ENCODE peak calls at places on chromosomes 12 and 14, in four cellular contexts. T, J, Y and C are unnamed samples. For H3K4me1 and H3K36me3, the result is how much of the 10 kb centered on the place peaks cover.

GRCh38 chr14:34711169-34711568 is 3.2 kb downstream of the CFL2 start:
- DNase-seq in T (no peak), J (no peak), Y (peak), C (peak)

GRCh38 chr14:92717571-92718042 is 30.8 kb downstream of the LGMN start:
- DNase-seq in T (no peak), J (no peak), Y (peak), C (no peak)

GRCh38 chr14:79730911-79731310 is 480.4 kb downstream of the DIO2 start:
- DNase-seq in T (no peak), J (no peak), Y (peak), C (no peak)

GRCh38 chr14:35878272-35879140 is 52.4 kb downstream of the BRMS1L start:
- DNase-seq in T (no peak), J (no peak), Y (peak), C (no peak)

GRCh38 chr14:54478621-54479215 is 10.1 kb downstream of the GMFB start:
- DNase-seq in T (no peak), J (no peak), Y (no peak), C (no peak)

GRCh38 chr12:94640134-94640928 is 10.0 kb downstream of the TMCC3 start:
- DNase-seq in T (no peak), J (no peak), Y (peak), C (no peak)

GRCh38 chr12:242496-242895 is 20.1 kb downstream of the SLC6A13 start:
- DNase-seq in T (no peak), J (no peak), Y (no peak), C (no peak)

GRCh38 chr12:26097046-26097878 is 27.6 kb downstream of the BHLHE41 start:
- DNase-seq in T (peak), J (peak), Y (peak), C (peak)

GRCh38 chr14:103031956-103032355 is 25.4 kb downstream of the CDC42BPB start:
- DNase-seq in T (no peak), J (no peak), Y (no peak), C (peak)

GRCh38 chr14:89255852-89256251 is 161.2 kb downstream of the FOXN3 start:
- DNase-seq in T (no peak), J (no peak), Y (no peak), C (no peak)
- H3K4me1 ChIP-seq in T (under half), J (under half), Y (under half), C (under half)

DNA sequence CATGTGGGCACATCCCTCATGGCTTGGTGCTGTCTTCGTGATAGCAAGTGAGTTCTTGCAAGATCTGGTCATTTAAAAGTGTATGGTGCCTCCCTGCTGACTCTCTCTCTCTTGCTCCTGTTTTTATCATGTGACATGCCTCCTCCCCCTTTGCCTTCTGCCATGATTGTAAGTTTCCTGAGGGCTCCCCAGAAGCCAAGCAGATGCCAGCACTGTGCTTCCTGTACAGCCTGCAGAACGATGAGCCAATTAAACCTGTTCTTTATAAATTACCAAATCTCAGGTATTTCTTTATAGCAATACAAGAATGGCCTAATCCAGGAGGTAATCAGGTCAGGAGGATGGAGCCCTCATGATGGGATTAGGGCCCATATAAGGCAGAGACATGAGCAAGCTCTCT is 116.3 kb downstream of the DPF3 start:
- DNase-seq in T (no peak), J (no peak), Y (no peak), C (no peak)
- H3K4me3 ChIP-seq in T (no peak), J (no peak), Y (no peak), C (no peak)

GRCh38 chr12:54279632-54280400 is at the start of gene CBX5:
- DNase-seq in T (peak), J (peak), Y (peak), C (peak)

GRCh38 chr12:54280401-54281260 is at the start of gene HNRNPA1:
- DNase-seq in T (peak), J (peak), Y (peak), C (peak)

GRCh38 chr12:54276368-54276767 is 3.6 kb downstream of the CBX5 start:
- DNase-seq in T (no peak), J (no peak), Y (no peak), C (no peak)

GRCh38 chr12:54277823-54278276 is 2.1 kb downstream of the CBX5 start:
- DNase-seq in T (peak), J (no peak), Y (peak), C (no peak)

GRCh38 chr12:54279227-54279631 is 693 bp downstream of the CBX5 start:
- DNase-seq in T (no peak), J (no peak), Y (no peak), C (no peak)
- H3K36me3 ChIP-seq in T (under half), J (under half), Y (under half), C (half or more)

GRCh38 chr14:88831285-88831684 is 6.8 kb downstream of the TTC8 start:
- DNase-seq in T (no peak), J (no peak), Y (peak), C (no peak)

GRCh38 chr14:88825078-88825458 is 617 bp downstream of the TTC8 start:
- DNase-seq in T (no peak), J (no peak), Y (peak), C (no peak)

GRCh38 chr14:88825503-88825902 is 1.1 kb downstream of the TTC8 start:
- DNase-seq in T (no peak), J (no peak), Y (peak), C (no peak)

GRCh38 chr14:88829188-88829587 is 4.7 kb downstream of the TTC8 start:
- DNase-seq in T (no peak), J (no peak), Y (no peak), C (no peak)

DNA sequence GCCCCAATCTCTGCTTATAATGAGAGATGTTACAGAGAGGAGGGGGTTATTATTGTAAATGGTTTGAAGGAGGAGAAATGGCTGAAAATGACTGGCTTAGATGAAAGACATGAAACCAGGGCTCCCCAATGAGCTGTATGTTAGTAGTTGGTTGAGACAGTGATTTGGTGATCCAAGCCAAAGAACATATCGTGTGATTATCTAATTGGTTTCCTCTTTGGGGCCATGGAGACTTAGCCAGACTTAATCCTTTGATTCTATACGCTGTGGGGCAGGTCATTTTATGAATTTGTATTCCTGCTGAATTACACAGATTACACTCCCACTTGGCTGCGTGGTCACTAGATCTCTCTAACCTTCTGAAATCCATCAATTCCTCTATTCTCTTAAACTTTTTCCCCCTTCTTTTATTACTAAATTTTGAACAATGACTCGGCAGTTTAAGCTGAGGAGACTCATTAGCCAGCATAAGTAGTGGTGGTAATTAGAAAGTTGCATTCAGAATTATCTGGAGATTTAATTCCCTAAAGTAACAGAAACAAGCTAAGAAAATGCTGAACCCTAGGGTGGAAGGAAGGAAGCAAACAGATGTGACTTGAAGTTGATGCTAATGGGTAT is 5.3 kb downstream of the TTC8 start:
- DNase-seq in T (no peak), J (no peak), Y (no peak), C (peak)
- H3K4me1 ChIP-seq in T (under half), J (under half), Y (under half), C (under half)

GRCh38 chr14:94000986-94001385 is 3.9 kb downstream of the CCDC197 start:
- DNase-seq in T (no peak), J (no peak), Y (no peak), C (no peak)

GRCh38 chr14:93997933-93998870 is 1.1 kb downstream of the CCDC197 start:
- DNase-seq in T (no peak), J (no peak), Y (no peak), C (no peak)

GRCh38 chr14:94000267-94000666 is 3.2 kb downstream of the CCDC197 start:
- DNase-seq in T (no peak), J (no peak), Y (no peak), C (no peak)

GRCh38 chr14:93998871-93999403 is 1.8 kb downstream of the CCDC197 start:
- DNase-seq in T (no peak), J (no peak), Y (no peak), C (no peak)

DNA sequence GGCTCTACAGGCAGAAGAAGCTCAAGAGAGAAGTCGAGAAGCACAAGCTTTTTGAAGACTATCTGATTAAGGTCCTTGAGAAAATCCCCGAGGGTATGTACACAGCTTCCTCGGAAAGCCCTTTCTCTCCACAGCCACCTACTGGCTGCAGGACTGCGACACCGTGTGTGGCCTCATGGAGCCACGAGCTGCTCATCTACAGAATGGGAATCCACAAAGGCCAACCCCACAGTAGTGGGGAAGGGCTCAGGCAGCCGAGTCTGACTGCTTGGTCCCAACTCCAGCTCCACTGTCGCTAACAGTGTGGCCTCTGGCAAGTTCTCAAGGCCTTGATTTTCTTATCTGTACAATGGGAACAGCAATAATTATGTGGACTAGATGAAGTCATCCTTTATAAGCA is 2.5 kb downstream of the CCDC197 start:
- DNase-seq in T (no peak), J (no peak), Y (no peak), C (no peak)
- H3K4me3 ChIP-seq in T (no peak), J (no peak), Y (no peak), C (no peak)